ENCODE peak calls at places on chromosomes 16 and 17, in seven cellular contexts. F is adrenal gland, E is sciatic nerve, M is A172, W is colonic mucosa, Q is T-helper 2 cell, Y is HT-29. G is an unnamed sample.

GRCh38 chr17:74763565-74764387 is 12.4 kb downstream of the NAT9 start:
- DNase-seq in W (peak; percentile 81), E (no peak), Y (no peak), F (peak; percentile 61), Q (no peak), M (no peak), G (no peak)

GRCh38 chr16:22356930-22357634 is 17.3 kb downstream of the CDR2 start:
- DNase-seq in E (no peak), Q (no peak), W (no peak), Y (no peak), M (no peak), F (no peak), G (no peak)

GRCh38 chr17:83079766-83080616 is 582 bp downstream of the METRNL start:
- DNase-seq in E (no peak), M (no peak), W (no peak), F (no peak), Y (no peak), Q (no peak), G (no peak)

GRCh38 chr16:86906608-86907007 is 328.3 kb downstream of the FOXL1 start:
- DNase-seq in W (no peak), Y (no peak), Q (no peak), E (no peak), M (no peak), F (no peak), G (no peak)

GRCh38 chr16:84699712-84700517 is at the start of gene USP10:
- DNase-seq in Q (peak; percentile 69), M (peak; percentile 50), W (peak; percentile 79), E (peak; percentile 84), F (peak; percentile 69), Y (peak; percentile 75), G (peak; percentile 18)

GRCh38 chr17:76000016-76000754 is 470 bp upstream of the CDK3 start:
- DNase-seq in W (peak; percentile 78), Y (peak; percentile 47), Q (peak; percentile 51), E (no peak), F (no peak), M (no peak), G (no peak)

GRCh38 chr17:77613627-77614026 is 344.9 kb upstream of the TNRC6C start:
- DNase-seq in F (no peak), M (no peak), W (no peak), Y (no peak), E (no peak), Q (no peak), G (no peak)

GRCh38 chr17:45106101-45106500 is 26.2 kb downstream of the PLCD3 start:
- DNase-seq in F (no peak), Y (no peak), W (no peak), Q (no peak), E (no peak), M (no peak), G (no peak)

GRCh38 chr16:3881499-3881995 is 1.0 kb upstream of the CREBBP start:
- DNase-seq in Y (no peak), Q (no peak), M (no peak), W (no peak), E (no peak), F (peak; percentile 33), G (no peak)

GRCh38 chr16:55471448-55472097 is 7.4 kb upstream of the MMP2 start:
- DNase-seq in F (no peak), Y (no peak), Q (no peak), W (no peak), E (no peak), M (peak; percentile 95), G (no peak)

GRCh38 chr16:14613991-14614390 is 16.1 kb downstream of the PARN start:
- DNase-seq in Q (no peak), W (no peak), Y (no peak), M (no peak), F (peak; percentile 42), E (no peak), G (no peak)

GRCh38 chr17:226773-227580 is 45.5 kb upstream of the DOC2B start:
- DNase-seq in F (peak; percentile 7), Q (no peak), Y (no peak), W (no peak), M (no peak), E (peak; percentile 47), G (no peak)

GRCh38 chr16:56279132-56279531 is 87.8 kb downstream of the GNAO1 start:
- DNase-seq in M (no peak), Y (no peak), E (no peak), W (no peak), Q (peak; percentile 29), F (no peak), G (no peak)

GRCh38 chr16:17571499-17572093 is 100.8 kb upstream of the XYLT1 start:
- DNase-seq in F (no peak), Y (no peak), Q (no peak), W (peak; percentile 22), E (no peak), M (no peak), G (no peak)

GRCh38 chr17:29444589-29444988 is 54.4 kb downstream of the TAOK1 start:
- DNase-seq in F (no peak), Q (no peak), W (no peak), E (no peak), Y (no peak), M (peak; percentile 23), G (no peak)

GRCh38 chr16:54779549-54779948 is 151.1 kb upstream of the IRX5 start:
- DNase-seq in W (no peak), F (no peak), M (no peak), Q (no peak), Y (no peak), E (no peak), G (no peak)

GRCh38 chr16:9047689-9048301 is 43.6 kb upstream of the HAPSTR1 start:
- DNase-seq in W (peak; percentile 80), M (peak; percentile 100), F (peak; percentile 99), E (peak; percentile 81), Y (peak; percentile 97), Q (peak; percentile 26), G (peak; percentile 36)

GRCh38 chr16:47377156-47377555 is 83.7 kb downstream of the ITFG1 start:
- DNase-seq in Q (no peak), W (no peak), M (no peak), E (no peak), Y (no peak), F (no peak), G (no peak)

GRCh38 chr16:66695935-66696668 is 441 bp downstream of the CMTM4 start:
- DNase-seq in Y (peak; percentile 79), E (peak; percentile 62), M (no peak), W (peak; percentile 80), F (no peak), Q (peak; percentile 6), G (no peak)

GRCh38 chr16:55370762-55371482 is 46.9 kb downstream of the IRX6 start:
- DNase-seq in M (peak; percentile 52), W (peak; percentile 22), F (peak; percentile 40), Y (no peak), E (peak; percentile 79), Q (no peak), G (no peak)

GRCh38 chr16:17526956-17527355 is 56.2 kb upstream of the XYLT1 start:
- DNase-seq in M (no peak), E (no peak), Y (no peak), F (no peak), Q (no peak), W (no peak), G (no peak)

GRCh38 chr16:1821861-1822611 is 4.6 kb downstream of the HAGH start:
- DNase-seq in F (no peak), E (no peak), Q (no peak), M (no peak), Y (no peak), W (no peak), G (no peak)

GRCh38 chr17:40062347-40063033 is at the start of gene THRA:
- DNase-seq in M (no peak), W (peak; percentile 75), Y (peak; percentile 63), F (peak; percentile 55), Q (peak; percentile 51), E (peak; percentile 85), G (no peak)

GRCh38 chr17:82367724-82368524 is 3.6 kb upstream of the UTS2R start:
- DNase-seq in M (peak; percentile 63), E (no peak), W (no peak), F (no peak), Y (no peak), Q (no peak), G (no peak)

GRCh38 chr17:9177212-9177611 is 155.9 kb downstream of the NTN1 start:
- DNase-seq in E (peak; percentile 69), Y (no peak), W (no peak), F (no peak), M (no peak), Q (no peak), G (no peak)

G was measured in NCI-H2107.